ENCODE peak calls at places on chromosome 5, in ten cellular contexts. S, W, Z, C, K, B, F, U, E and J are unnamed samples.

GRCh38 chr5:142425286-142426065 is 100.7 kb upstream of the SPRY4 start:
- DNase-seq in S (no peak), W (no peak), Z (no peak), C (no peak), K (peak; percentile 61), B (no peak), F (no peak), U (no peak), E (no peak), J (no peak)

GRCh38 chr5:112418412-112419049 is 546 bp downstream of the EPB41L4A start:
- DNase-seq in S (peak; percentile 24), W (no peak), Z (no peak), C (peak; percentile 25), K (peak; percentile 18), B (no peak), F (no peak), U (no peak), E (peak; percentile 2), J (no peak)

GRCh38 chr5:66072031-66072430 is 72.1 kb upstream of the SREK1 start:
- DNase-seq in S (no peak), W (no peak), Z (no peak), C (no peak), K (no peak), B (no peak), F (no peak), U (no peak), E (no peak), J (no peak)

GRCh38 chr5:59560553-59560952 is 333.0 kb downstream of the PDE4D start:
- DNase-seq in S (no peak), W (no peak), Z (no peak), C (no peak), K (no peak), B (no peak), F (no peak), U (no peak), E (no peak), J (no peak)

GRCh38 chr5:134370306-134370870 is 981 bp upstream of the UBE2B start:
- DNase-seq in S (peak; percentile 21), W (no peak), Z (no peak), C (no peak), K (no peak), B (no peak), F (no peak), U (no peak), E (no peak), J (no peak)

GRCh38 chr5:178454821-178455479 is 135.2 kb downstream of the COL23A1 start:
- DNase-seq in S (no peak), W (no peak), Z (no peak), C (no peak), K (no peak), B (no peak), F (no peak), U (no peak), E (no peak), J (no peak)

GRCh38 chr5:157612071-157612476 is 36.5 kb upstream of the ADAM19 start:
- DNase-seq in S (no peak), W (no peak), Z (no peak), C (no peak), K (no peak), B (no peak), F (no peak), U (no peak), E (no peak), J (no peak)

GRCh38 chr5:130141689-130142320 is 237.5 kb downstream of the CHSY3 start:
- DNase-seq in S (peak; percentile 23), W (peak; percentile 11), Z (no peak), C (no peak), K (peak; percentile 47), B (no peak), F (no peak), U (no peak), E (no peak), J (no peak)

GRCh38 chr5:60843693-60844428 is at the start of gene ELOVL7:
- DNase-seq in S (peak; percentile 89), W (peak; percentile 89), Z (peak; percentile 21), C (peak; percentile 90), K (peak; percentile 5), B (peak; percentile 94), F (peak; percentile 89), U (peak; percentile 84), E (peak; percentile 53), J (no peak)

GRCh38 chr5:60841361-60841760 is 2.7 kb downstream of the ELOVL7 start:
- DNase-seq in S (no peak), W (no peak), Z (no peak), C (no peak), K (no peak), B (no peak), F (no peak), U (no peak), E (no peak), J (no peak)

GRCh38 chr5:60842859-60843692 is 993 bp downstream of the ELOVL7 start:
- DNase-seq in S (peak; percentile 38), W (no peak), Z (no peak), C (peak; percentile 43), K (peak; percentile 8), B (peak; percentile 28), F (peak; percentile 51), U (no peak), E (peak; percentile 1), J (no peak)

GRCh38 chr5:60846298-60846697 is 2.2 kb upstream of the ELOVL7 start:
- DNase-seq in S (no peak), W (no peak), Z (no peak), C (no peak), K (no peak), B (no peak), F (no peak), U (no peak), E (no peak), J (no peak)

GRCh38 chr5:60844429-60844890 is 391 bp upstream of the ELOVL7 start:
- DNase-seq in S (no peak), W (no peak), Z (no peak), C (no peak), K (no peak), B (no peak), F (no peak), U (no peak), E (no peak), J (no peak)
- TF ChIP-seq CTCF in S (no peak), W (no peak), Z (no peak), C (no peak), K (no peak), B (no peak), F (no peak), U (no peak), E (no peak), J (no peak)

GRCh38 chr5:132776077-132776931 is 735 bp downstream of the SEPTIN8 start:
- DNase-seq in S (peak; percentile 40), W (peak; percentile 16), Z (peak; percentile 58), C (peak; percentile 67), K (no peak), B (no peak), F (peak; percentile 23), U (no peak), E (peak; percentile 36), J (no peak)
- TF ChIP-seq CTCF in S (no peak), W (peak; percentile 27), Z (no peak), C (no peak), K (no peak), B (no peak), F (no peak), U (no peak), E (no peak), J (no peak)

GRCh38 chr5:108382784-108383358 is 973 bp upstream of the FBXL17 start:
- DNase-seq in S (peak; percentile 36), W (no peak), Z (no peak), C (no peak), K (no peak), B (no peak), F (peak; percentile 7), U (no peak), E (peak; percentile 2), J (no peak)

GRCh38 chr5:108380531-108381021 is 1.3 kb downstream of the FBXL17 start:
- DNase-seq in S (peak; percentile 47), W (peak; percentile 30), Z (peak; percentile 23), C (peak; percentile 51), K (peak; percentile 28), B (peak; percentile 54), F (peak; percentile 10), U (peak; percentile 63), E (peak; percentile 10), J (no peak)

GRCh38 chr5:108379722-108380530 is 2.0 kb downstream of the FBXL17 start:
- DNase-seq in S (peak; percentile 17), W (no peak), Z (no peak), C (peak; percentile 23), K (peak; percentile 43), B (no peak), F (no peak), U (no peak), E (no peak), J (no peak)

GRCh38 chr5:108381034-108381954 is 604 bp downstream of the FBXL17 start:
- DNase-seq in S (peak; percentile 82), W (peak; percentile 32), Z (peak; percentile 68), C (peak; percentile 71), K (peak; percentile 73), B (peak; percentile 86), F (peak; percentile 49), U (peak; percentile 90), E (peak; percentile 36), J (peak; percentile 16)

DNA sequence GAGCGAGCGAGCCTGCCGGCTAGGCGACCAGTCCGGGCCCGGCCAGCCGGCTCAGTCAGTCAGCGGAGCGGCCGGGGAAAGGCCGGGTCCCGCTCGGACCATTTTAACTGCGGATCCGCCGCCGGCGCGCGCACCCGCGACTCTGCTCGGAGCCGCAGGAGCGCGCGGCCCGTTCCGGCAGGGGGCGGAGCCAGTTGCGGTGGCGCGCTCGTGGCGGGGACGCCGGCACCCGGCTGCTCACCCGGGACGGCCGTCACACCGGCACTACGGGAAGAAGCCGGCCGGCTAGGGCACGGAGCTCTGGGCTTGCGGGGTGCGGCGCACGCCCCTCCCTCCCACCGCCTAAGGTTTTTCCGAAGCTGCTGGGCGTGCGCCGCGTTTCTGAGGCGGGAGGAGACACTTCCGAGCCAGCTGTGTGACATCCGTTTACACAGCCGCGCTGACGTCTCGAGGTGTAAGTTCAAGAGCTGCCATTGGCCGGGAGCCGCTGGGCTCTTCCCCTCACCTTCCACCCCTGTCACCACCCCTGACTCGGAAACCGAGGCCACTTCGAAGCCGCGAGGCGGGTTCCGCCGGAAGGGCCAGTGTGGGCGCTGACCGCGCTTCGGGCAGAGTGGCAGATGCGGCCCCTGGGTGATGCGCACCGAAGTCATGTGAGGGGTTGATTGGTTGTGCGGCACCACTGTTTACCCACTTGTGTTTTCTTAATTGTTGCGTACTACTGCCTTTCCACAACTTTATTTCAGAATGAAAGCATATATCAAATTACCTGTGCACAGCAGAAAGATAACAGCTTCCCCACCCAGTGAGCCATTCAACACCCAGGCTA is at the start of gene FBXL17:
- DNase-seq in S (peak; percentile 97), W (peak; percentile 82), Z (peak; percentile 93), C (peak; percentile 95), K (peak; percentile 91), B (peak; percentile 94), F (peak; percentile 85), U (peak; percentile 98), E (peak; percentile 81), J (peak; percentile 75)
- TF ChIP-seq CTCF in S (peak; percentile 17), W (peak; percentile 2), Z (no peak), C (no peak), K (no peak), B (no peak), F (peak; percentile 51), U (no peak), E (no peak), J (no peak)

DNA sequence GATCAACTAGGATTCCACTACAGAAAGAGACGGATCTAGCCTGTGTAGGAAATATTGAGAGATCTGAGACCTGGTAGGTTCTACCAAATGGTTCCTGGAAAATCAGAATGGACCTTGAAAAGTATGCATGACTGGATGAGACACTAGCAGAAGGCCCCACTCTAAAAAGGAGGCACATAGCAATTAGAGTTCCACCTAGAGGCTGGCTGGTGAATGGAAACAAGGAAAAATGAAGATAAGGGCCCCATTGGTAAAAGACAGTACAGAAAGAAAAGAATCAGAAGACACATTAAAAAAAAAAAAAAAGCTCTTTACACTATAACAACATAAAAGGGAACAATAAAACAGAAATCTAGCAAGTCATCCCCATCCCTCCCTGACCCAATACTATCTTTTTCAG is 518.5 kb downstream of the NR2F1-AS1 start:
- DNase-seq in S (no peak), W (no peak), Z (no peak), C (no peak), K (no peak), B (no peak), F (no peak), U (no peak), E (no peak), J (no peak)
- TF ChIP-seq CTCF in S (no peak), W (peak; percentile 18), Z (no peak), C (no peak), K (peak; percentile 33), B (no peak), F (no peak), U (no peak), E (peak; percentile 36), J (no peak)